ENCODE peak calls at places on chromosomes 6 and 20, in eight cellular contexts. One of them, this sample, is unnamed.

GRCh38 chr20:31678389-31679356 is 41.0 kb downstream of the COX4I2 start:
- DNase-seq in HuH-7.5: peak
- DNase-seq in heart left ventricle: no peak
- DNase-seq in AG08395: no peak
- DNase-seq in stimulated activated CD4-positive, alpha-beta T cell treated with anti-CD3 and anti-CD28 coated beads, Interleukin-4, amount 100 ng/mL, for 1 hour: no peak
- DNase-seq in activated CD4-positive, alpha-beta T cell treated with anti-CD3 and anti-CD28 coated beads, Interleukin-2, amount 50 U/mL, for 48 hours: no peak
- DNase-seq in iPS DF 6.9: no peak
- DNase-seq in T47D: peak
- DNase-seq in this sample: no peak

GRCh38 chr6:11194399-11195274 is 37.8 kb downstream of the NEDD9 start:
- DNase-seq in HuH-7.5: no peak
- DNase-seq in heart left ventricle: no peak
- DNase-seq in AG08395: no peak
- DNase-seq in stimulated activated CD4-positive, alpha-beta T cell treated with anti-CD3 and anti-CD28 coated beads, Interleukin-4, amount 100 ng/mL, for 1 hour: no peak
- DNase-seq in activated CD4-positive, alpha-beta T cell treated with anti-CD3 and anti-CD28 coated beads, Interleukin-2, amount 50 U/mL, for 48 hours: no peak
- DNase-seq in iPS DF 6.9: no peak
- DNase-seq in T47D: no peak
- DNase-seq in this sample: no peak

GRCh38 chr20:41150664-41151063 is 13.3 kb downstream of the PLCG1 start:
- DNase-seq in HuH-7.5: no peak
- DNase-seq in heart left ventricle: peak
- DNase-seq in AG08395: peak
- DNase-seq in stimulated activated CD4-positive, alpha-beta T cell treated with anti-CD3 and anti-CD28 coated beads, Interleukin-4, amount 100 ng/mL, for 1 hour: no peak
- DNase-seq in activated CD4-positive, alpha-beta T cell treated with anti-CD3 and anti-CD28 coated beads, Interleukin-2, amount 50 U/mL, for 48 hours: no peak
- DNase-seq in iPS DF 6.9: no peak
- DNase-seq in T47D: no peak
- DNase-seq in this sample: peak

GRCh38 chr20:44153636-44154043 is 33.3 kb downstream of the JPH2 start:
- DNase-seq in HuH-7.5: no peak
- DNase-seq in heart left ventricle: no peak
- DNase-seq in AG08395: peak
- DNase-seq in stimulated activated CD4-positive, alpha-beta T cell treated with anti-CD3 and anti-CD28 coated beads, Interleukin-4, amount 100 ng/mL, for 1 hour: no peak
- DNase-seq in activated CD4-positive, alpha-beta T cell treated with anti-CD3 and anti-CD28 coated beads, Interleukin-2, amount 50 U/mL, for 48 hours: no peak
- DNase-seq in iPS DF 6.9: no peak
- DNase-seq in T47D: no peak
- DNase-seq in this sample: no peak

GRCh38 chr6:10320291-10320690 is 94.6 kb downstream of the TFAP2A start:
- DNase-seq in HuH-7.5: no peak
- DNase-seq in heart left ventricle: no peak
- DNase-seq in AG08395: no peak
- DNase-seq in stimulated activated CD4-positive, alpha-beta T cell treated with anti-CD3 and anti-CD28 coated beads, Interleukin-4, amount 100 ng/mL, for 1 hour: no peak
- DNase-seq in activated CD4-positive, alpha-beta T cell treated with anti-CD3 and anti-CD28 coated beads, Interleukin-2, amount 50 U/mL, for 48 hours: no peak
- DNase-seq in iPS DF 6.9: no peak
- DNase-seq in T47D: no peak
- DNase-seq in this sample: no peak

GRCh38 chr20:58070664-58071499 is 157.6 kb downstream of the ANKRD60 start:
- DNase-seq in HuH-7.5: no peak
- DNase-seq in heart left ventricle: no peak
- DNase-seq in AG08395: no peak
- DNase-seq in stimulated activated CD4-positive, alpha-beta T cell treated with anti-CD3 and anti-CD28 coated beads, Interleukin-4, amount 100 ng/mL, for 1 hour: no peak
- DNase-seq in activated CD4-positive, alpha-beta T cell treated with anti-CD3 and anti-CD28 coated beads, Interleukin-2, amount 50 U/mL, for 48 hours: no peak
- DNase-seq in iPS DF 6.9: no peak
- DNase-seq in T47D: no peak
- DNase-seq in this sample: no peak

GRCh38 chr6:132483779-132484679 is 28.9 kb downstream of the STX7 start:
- DNase-seq in HuH-7.5: no peak
- DNase-seq in heart left ventricle: no peak
- DNase-seq in AG08395: peak
- DNase-seq in stimulated activated CD4-positive, alpha-beta T cell treated with anti-CD3 and anti-CD28 coated beads, Interleukin-4, amount 100 ng/mL, for 1 hour: peak
- DNase-seq in activated CD4-positive, alpha-beta T cell treated with anti-CD3 and anti-CD28 coated beads, Interleukin-2, amount 50 U/mL, for 48 hours: no peak
- DNase-seq in iPS DF 6.9: peak
- DNase-seq in T47D: peak
- DNase-seq in this sample: peak

GRCh38 chr6:2111162-2111677 is 134.2 kb downstream of the GMDS start:
- DNase-seq in HuH-7.5: no peak
- DNase-seq in heart left ventricle: no peak
- DNase-seq in AG08395: peak
- DNase-seq in stimulated activated CD4-positive, alpha-beta T cell treated with anti-CD3 and anti-CD28 coated beads, Interleukin-4, amount 100 ng/mL, for 1 hour: no peak
- DNase-seq in activated CD4-positive, alpha-beta T cell treated with anti-CD3 and anti-CD28 coated beads, Interleukin-2, amount 50 U/mL, for 48 hours: no peak
- DNase-seq in iPS DF 6.9: no peak
- DNase-seq in T47D: no peak
- DNase-seq in this sample: no peak

GRCh38 chr6:56842602-56843475 is 112.1 kb upstream of the BEND6 start:
- DNase-seq in HuH-7.5: peak
- DNase-seq in heart left ventricle: peak
- DNase-seq in AG08395: peak
- DNase-seq in stimulated activated CD4-positive, alpha-beta T cell treated with anti-CD3 and anti-CD28 coated beads, Interleukin-4, amount 100 ng/mL, for 1 hour: peak
- DNase-seq in activated CD4-positive, alpha-beta T cell treated with anti-CD3 and anti-CD28 coated beads, Interleukin-2, amount 50 U/mL, for 48 hours: peak
- DNase-seq in iPS DF 6.9: no peak
- DNase-seq in T47D: peak
- DNase-seq in this sample: peak

GRCh38 chr20:723756-724155 is 44.5 kb downstream of the SLC52A3 start:
- DNase-seq in HuH-7.5: no peak
- DNase-seq in heart left ventricle: no peak
- DNase-seq in AG08395: no peak
- DNase-seq in stimulated activated CD4-positive, alpha-beta T cell treated with anti-CD3 and anti-CD28 coated beads, Interleukin-4, amount 100 ng/mL, for 1 hour: no peak
- DNase-seq in activated CD4-positive, alpha-beta T cell treated with anti-CD3 and anti-CD28 coated beads, Interleukin-2, amount 50 U/mL, for 48 hours: no peak
- DNase-seq in iPS DF 6.9: no peak
- DNase-seq in T47D: peak
- DNase-seq in this sample: no peak

GRCh38 chr20:35523298-35523888 is 6.1 kb downstream of the C20orf173 start:
- DNase-seq in HuH-7.5: peak
- DNase-seq in heart left ventricle: no peak
- DNase-seq in AG08395: peak
- DNase-seq in stimulated activated CD4-positive, alpha-beta T cell treated with anti-CD3 and anti-CD28 coated beads, Interleukin-4, amount 100 ng/mL, for 1 hour: peak
- DNase-seq in activated CD4-positive, alpha-beta T cell treated with anti-CD3 and anti-CD28 coated beads, Interleukin-2, amount 50 U/mL, for 48 hours: peak
- DNase-seq in iPS DF 6.9: no peak
- DNase-seq in T47D: peak
- DNase-seq in this sample: no peak

GRCh38 chr6:53984163-53984562 is 127.1 kb upstream of the MLIP start:
- DNase-seq in HuH-7.5: no peak
- DNase-seq in heart left ventricle: peak
- DNase-seq in AG08395: peak
- DNase-seq in stimulated activated CD4-positive, alpha-beta T cell treated with anti-CD3 and anti-CD28 coated beads, Interleukin-4, amount 100 ng/mL, for 1 hour: no peak
- DNase-seq in activated CD4-positive, alpha-beta T cell treated with anti-CD3 and anti-CD28 coated beads, Interleukin-2, amount 50 U/mL, for 48 hours: no peak
- DNase-seq in iPS DF 6.9: no peak
- DNase-seq in T47D: no peak
- DNase-seq in this sample: no peak

GRCh38 chr20:47099749-47100515 is 205.3 kb downstream of the EYA2 start:
- DNase-seq in HuH-7.5: no peak
- DNase-seq in heart left ventricle: no peak
- DNase-seq in AG08395: peak
- DNase-seq in stimulated activated CD4-positive, alpha-beta T cell treated with anti-CD3 and anti-CD28 coated beads, Interleukin-4, amount 100 ng/mL, for 1 hour: no peak
- DNase-seq in activated CD4-positive, alpha-beta T cell treated with anti-CD3 and anti-CD28 coated beads, Interleukin-2, amount 50 U/mL, for 48 hours: no peak
- DNase-seq in iPS DF 6.9: no peak
- DNase-seq in T47D: no peak
- DNase-seq in this sample: no peak

GRCh38 chr6:55963301-55963700 is 87.9 kb upstream of the BMP5 start:
- DNase-seq in HuH-7.5: no peak
- DNase-seq in heart left ventricle: no peak
- DNase-seq in AG08395: no peak
- DNase-seq in stimulated activated CD4-positive, alpha-beta T cell treated with anti-CD3 and anti-CD28 coated beads, Interleukin-4, amount 100 ng/mL, for 1 hour: no peak
- DNase-seq in activated CD4-positive, alpha-beta T cell treated with anti-CD3 and anti-CD28 coated beads, Interleukin-2, amount 50 U/mL, for 48 hours: no peak
- DNase-seq in iPS DF 6.9: no peak
- DNase-seq in T47D: peak
- DNase-seq in this sample: no peak

GRCh38 chr6:137830562-137830961 is 36.5 kb upstream of the TNFAIP3 start:
- DNase-seq in HuH-7.5: no peak
- DNase-seq in heart left ventricle: no peak
- DNase-seq in AG08395: no peak
- DNase-seq in stimulated activated CD4-positive, alpha-beta T cell treated with anti-CD3 and anti-CD28 coated beads, Interleukin-4, amount 100 ng/mL, for 1 hour: no peak
- DNase-seq in activated CD4-positive, alpha-beta T cell treated with anti-CD3 and anti-CD28 coated beads, Interleukin-2, amount 50 U/mL, for 48 hours: no peak
- DNase-seq in iPS DF 6.9: no peak
- DNase-seq in T47D: no peak
- DNase-seq in this sample: no peak

GRCh38 chr20:3875378-3875974 is 13.7 kb upstream of the PANK2 start:
- DNase-seq in HuH-7.5: no peak
- DNase-seq in heart left ventricle: no peak
- DNase-seq in AG08395: no peak
- DNase-seq in stimulated activated CD4-positive, alpha-beta T cell treated with anti-CD3 and anti-CD28 coated beads, Interleukin-4, amount 100 ng/mL, for 1 hour: no peak
- DNase-seq in activated CD4-positive, alpha-beta T cell treated with anti-CD3 and anti-CD28 coated beads, Interleukin-2, amount 50 U/mL, for 48 hours: no peak
- DNase-seq in iPS DF 6.9: no peak
- DNase-seq in T47D: no peak
- DNase-seq in this sample: no peak

GRCh38 chr6:80467408-80467807 is 360.9 kb downstream of the BCKDHB start:
- DNase-seq in HuH-7.5: no peak
- DNase-seq in heart left ventricle: no peak
- DNase-seq in AG08395: no peak
- DNase-seq in stimulated activated CD4-positive, alpha-beta T cell treated with anti-CD3 and anti-CD28 coated beads, Interleukin-4, amount 100 ng/mL, for 1 hour: no peak
- DNase-seq in activated CD4-positive, alpha-beta T cell treated with anti-CD3 and anti-CD28 coated beads, Interleukin-2, amount 50 U/mL, for 48 hours: no peak
- DNase-seq in iPS DF 6.9: no peak
- DNase-seq in T47D: no peak
- DNase-seq in this sample: no peak

GRCh38 chr6:112298021-112298745 is 43.8 kb upstream of the LAMA4 start:
- DNase-seq in HuH-7.5: no peak
- DNase-seq in heart left ventricle: no peak
- DNase-seq in AG08395: peak
- DNase-seq in stimulated activated CD4-positive, alpha-beta T cell treated with anti-CD3 and anti-CD28 coated beads, Interleukin-4, amount 100 ng/mL, for 1 hour: no peak
- DNase-seq in activated CD4-positive, alpha-beta T cell treated with anti-CD3 and anti-CD28 coated beads, Interleukin-2, amount 50 U/mL, for 48 hours: no peak
- DNase-seq in iPS DF 6.9: no peak
- DNase-seq in T47D: no peak
- DNase-seq in this sample: peak

GRCh38 chr20:43870484-43870883 is 44.2 kb upstream of the TOX2 start:
- DNase-seq in HuH-7.5: no peak
- DNase-seq in heart left ventricle: no peak
- DNase-seq in AG08395: no peak
- DNase-seq in stimulated activated CD4-positive, alpha-beta T cell treated with anti-CD3 and anti-CD28 coated beads, Interleukin-4, amount 100 ng/mL, for 1 hour: no peak
- DNase-seq in activated CD4-positive, alpha-beta T cell treated with anti-CD3 and anti-CD28 coated beads, Interleukin-2, amount 50 U/mL, for 48 hours: no peak
- DNase-seq in iPS DF 6.9: no peak
- DNase-seq in T47D: no peak
- DNase-seq in this sample: no peak

GRCh38 chr6:111812080-111813038 is 60.9 kb downstream of the FYN start:
- DNase-seq in HuH-7.5: no peak
- DNase-seq in heart left ventricle: no peak
- DNase-seq in AG08395: no peak
- DNase-seq in stimulated activated CD4-positive, alpha-beta T cell treated with anti-CD3 and anti-CD28 coated beads, Interleukin-4, amount 100 ng/mL, for 1 hour: no peak
- DNase-seq in activated CD4-positive, alpha-beta T cell treated with anti-CD3 and anti-CD28 coated beads, Interleukin-2, amount 50 U/mL, for 48 hours: no peak
- DNase-seq in iPS DF 6.9: no peak
- DNase-seq in T47D: no peak
- DNase-seq in this sample: no peak

GRCh38 chr6:156060013-156060412 is 604.4 kb upstream of the NOX3 start:
- DNase-seq in HuH-7.5: no peak
- DNase-seq in heart left ventricle: no peak
- DNase-seq in AG08395: no peak
- DNase-seq in stimulated activated CD4-positive, alpha-beta T cell treated with anti-CD3 and anti-CD28 coated beads, Interleukin-4, amount 100 ng/mL, for 1 hour: no peak
- DNase-seq in activated CD4-positive, alpha-beta T cell treated with anti-CD3 and anti-CD28 coated beads, Interleukin-2, amount 50 U/mL, for 48 hours: no peak
- DNase-seq in iPS DF 6.9: no peak
- DNase-seq in T47D: no peak
- DNase-seq in this sample: no peak

GRCh38 chr6:108116424-108116780 is 41.9 kb upstream of the OSTM1 start:
- DNase-seq in HuH-7.5: no peak
- DNase-seq in heart left ventricle: no peak
- DNase-seq in AG08395: no peak
- DNase-seq in stimulated activated CD4-positive, alpha-beta T cell treated with anti-CD3 and anti-CD28 coated beads, Interleukin-4, amount 100 ng/mL, for 1 hour: no peak
- DNase-seq in activated CD4-positive, alpha-beta T cell treated with anti-CD3 and anti-CD28 coated beads, Interleukin-2, amount 50 U/mL, for 48 hours: no peak
- DNase-seq in iPS DF 6.9: no peak
- DNase-seq in T47D: no peak
- DNase-seq in this sample: no peak

GRCh38 chr6:89952696-89953095 is 58.4 kb downstream of the GJA10 start:
- DNase-seq in HuH-7.5: no peak
- DNase-seq in heart left ventricle: no peak
- DNase-seq in AG08395: peak
- DNase-seq in stimulated activated CD4-positive, alpha-beta T cell treated with anti-CD3 and anti-CD28 coated beads, Interleukin-4, amount 100 ng/mL, for 1 hour: no peak
- DNase-seq in activated CD4-positive, alpha-beta T cell treated with anti-CD3 and anti-CD28 coated beads, Interleukin-2, amount 50 U/mL, for 48 hours: no peak
- DNase-seq in iPS DF 6.9: no peak
- DNase-seq in T47D: no peak
- DNase-seq in this sample: no peak

GRCh38 chr6:108544586-108544985 is 16.1 kb upstream of the FOXO3 start:
- DNase-seq in HuH-7.5: no peak
- DNase-seq in heart left ventricle: no peak
- DNase-seq in AG08395: peak
- DNase-seq in stimulated activated CD4-positive, alpha-beta T cell treated with anti-CD3 and anti-CD28 coated beads, Interleukin-4, amount 100 ng/mL, for 1 hour: no peak
- DNase-seq in activated CD4-positive, alpha-beta T cell treated with anti-CD3 and anti-CD28 coated beads, Interleukin-2, amount 50 U/mL, for 48 hours: no peak
- DNase-seq in iPS DF 6.9: no peak
- DNase-seq in T47D: no peak
- DNase-seq in this sample: no peak

GRCh38 chr6:33021917-33022316 is 12.5 kb upstream of the HLA-DOA start:
- DNase-seq in HuH-7.5: no peak
- DNase-seq in heart left ventricle: no peak
- DNase-seq in AG08395: no peak
- DNase-seq in stimulated activated CD4-positive, alpha-beta T cell treated with anti-CD3 and anti-CD28 coated beads, Interleukin-4, amount 100 ng/mL, for 1 hour: no peak
- DNase-seq in activated CD4-positive, alpha-beta T cell treated with anti-CD3 and anti-CD28 coated beads, Interleukin-2, amount 50 U/mL, for 48 hours: no peak
- DNase-seq in iPS DF 6.9: no peak
- DNase-seq in T47D: no peak
- DNase-seq in this sample: no peak

GRCh38 chr20:431012-431904 is 23.2 kb downstream of the RBCK1 start:
- DNase-seq in HuH-7.5: peak
- DNase-seq in heart left ventricle: peak
- DNase-seq in AG08395: peak
- DNase-seq in stimulated activated CD4-positive, alpha-beta T cell treated with anti-CD3 and anti-CD28 coated beads, Interleukin-4, amount 100 ng/mL, for 1 hour: peak
- DNase-seq in activated CD4-positive, alpha-beta T cell treated with anti-CD3 and anti-CD28 coated beads, Interleukin-2, amount 50 U/mL, for 48 hours: peak
- DNase-seq in iPS DF 6.9: no peak
- DNase-seq in T47D: peak
- DNase-seq in this sample: peak

GRCh38 chr20:328596-329324 is 3.4 kb downstream of the SOX12 start:
- DNase-seq in HuH-7.5: no peak
- DNase-seq in heart left ventricle: no peak
- DNase-seq in AG08395: no peak
- DNase-seq in stimulated activated CD4-positive, alpha-beta T cell treated with anti-CD3 and anti-CD28 coated beads, Interleukin-4, amount 100 ng/mL, for 1 hour: no peak
- DNase-seq in activated CD4-positive, alpha-beta T cell treated with anti-CD3 and anti-CD28 coated beads, Interleukin-2, amount 50 U/mL, for 48 hours: no peak
- DNase-seq in iPS DF 6.9: no peak
- DNase-seq in T47D: no peak
- DNase-seq in this sample: peak

GRCh38 chr20:38941726-38942389 is 15.6 kb downstream of the FAM83D start:
- DNase-seq in HuH-7.5: no peak
- DNase-seq in heart left ventricle: no peak
- DNase-seq in AG08395: no peak
- DNase-seq in stimulated activated CD4-positive, alpha-beta T cell treated with anti-CD3 and anti-CD28 coated beads, Interleukin-4, amount 100 ng/mL, for 1 hour: no peak
- DNase-seq in activated CD4-positive, alpha-beta T cell treated with anti-CD3 and anti-CD28 coated beads, Interleukin-2, amount 50 U/mL, for 48 hours: no peak
- DNase-seq in iPS DF 6.9: no peak
- DNase-seq in T47D: no peak
- DNase-seq in this sample: no peak

This sample was measured in retina.